ENCODE peak calls at places on chromosomes 4 and X, in four cellular contexts. P is left lung, G is stomach, N is psoas muscle. H is an unnamed sample. For H3K9me3, the result is how much of the 10 kb centered on the place peaks cover.

GRCh38 chr4:168864831-168865541 is 145.1 kb downstream of the CBR4 start:
- DNase-seq in P (no peak), G (no peak), N (no peak), H (no peak)

GRCh38 chr4:21001490-21001889 is 301.2 kb downstream of the PACRGL start:
- DNase-seq in P (no peak), G (no peak), N (no peak), H (no peak)

GRCh38 chrX:126820700-126821420 is 1.3 kb downstream of the PRR32 start:
- DNase-seq in P (no peak), G (no peak), N (no peak), H (no peak)

GRCh38 chr4:5198586-5198985 is 147.3 kb downstream of the STK32B start:
- DNase-seq in P (no peak), G (no peak), N (no peak), H (no peak)

GRCh38 chrX:150269613-150270254 is 93.4 kb upstream of the MAMLD1 start:
- DNase-seq in P (no peak), G (peak), N (no peak), H (no peak)

GRCh38 chr4:104425948-104426347 is 68.7 kb downstream of the CXXC4 start:
- DNase-seq in P (no peak), G (no peak), N (no peak), H (no peak)

GRCh38 chrX:24153175-24153795 is 3.8 kb downstream of the ZFX start:
- DNase-seq in P (no peak), G (no peak), N (no peak), H (no peak)

GRCh38 chrX:47751670-47752069 is 85.0 kb upstream of the ZNF81 start:
- DNase-seq in P (peak), G (peak), N (peak), H (peak)

GRCh38 chr4:158285429-158286216 is 75.3 kb downstream of the TMEM144 start:
- DNase-seq in P (no peak), G (no peak), N (no peak), H (no peak)

GRCh38 chrX:27728291-27728690 is 79.5 kb upstream of the MAGEB10 start:
- DNase-seq in P (no peak), G (no peak), N (no peak), H (no peak)

GRCh38 chr4:385934-386707 is 48.5 kb downstream of the ZNF141 start:
- DNase-seq in P (no peak), G (no peak), N (no peak), H (no peak)

GRCh38 chrX:48617542-48618340 is 20.4 kb downstream of the WDR13 start:
- DNase-seq in P (no peak), G (no peak), N (no peak), H (no peak)

GRCh38 chr4:173414456-173414855 is 15.5 kb upstream of the SCRG1 start:
- DNase-seq in P (no peak), G (no peak), N (no peak), H (no peak)

GRCh38 chr4:36111180-36111579 is 133.1 kb downstream of the ARAP2 start:
- DNase-seq in P (no peak), G (no peak), N (no peak), H (no peak)

GRCh38 chrX:101657495-101657894 is 2.2 kb downstream of the ARMCX2 start:
- DNase-seq in P (no peak), G (no peak), N (no peak), H (no peak)

GRCh38 chr4:26015906-26016305 is 101.9 kb downstream of the SMIM20 start:
- DNase-seq in P (no peak), G (no peak), N (no peak), H (no peak)

GRCh38 chr4:55931043-55931442 is 17.7 kb upstream of the CEP135 start:
- DNase-seq in P (no peak), G (no peak), N (no peak), H (no peak)

GRCh38 chrX:17737707-17738001 is 361 bp downstream of the SCML1 start:
- DNase-seq in P (no peak), G (no peak), N (no peak), H (no peak)

GRCh38 chr4:158729716-158730559 is 6.7 kb upstream of the PPID start:
- DNase-seq in P (peak), G (peak), N (peak), H (peak)

GRCh38 chrX:68114573-68115199 is 318.6 kb downstream of the OPHN1 start:
- DNase-seq in P (no peak), G (no peak), N (no peak), H (no peak)

GRCh38 chr4:78414116-78414515 is 137.5 kb upstream of the ANXA3 start:
- DNase-seq in P (no peak), G (no peak), N (no peak), H (no peak)

GRCh38 chr4:78417603-78418002 is 134.0 kb upstream of the ANXA3 start:
- DNase-seq in P (no peak), G (no peak), N (no peak), H (no peak)
- H3K27ac ChIP-seq in P (no peak), G (no peak), N (no peak), H (no peak)

GRCh38 chrX:154734101-154734781 is 16.6 kb downstream of the GAB3 start:
- DNase-seq in P (peak), G (no peak), N (no peak), H (no peak)
- TF ChIP-seq CTCF in P (no peak), G (no peak), N (no peak), H (no peak)

GRCh38 chr4:22986881-22987280 is 294.1 kb downstream of the GBA3 start:
- DNase-seq in P (no peak), G (no peak), N (no peak), H (no peak)

GRCh38 chr4:22986262-22986661 is 293.5 kb downstream of the GBA3 start:
- DNase-seq in P (no peak), G (no peak), N (no peak), H (no peak)

GRCh38 chr4:22987861-22988260 is 295.1 kb downstream of the GBA3 start:
- DNase-seq in P (no peak), G (no peak), N (no peak), H (no peak)

GRCh38 chr4:22991576-22991975 is 298.8 kb downstream of the GBA3 start:
- DNase-seq in P (no peak), G (no peak), N (no peak), H (no peak)

DNA sequence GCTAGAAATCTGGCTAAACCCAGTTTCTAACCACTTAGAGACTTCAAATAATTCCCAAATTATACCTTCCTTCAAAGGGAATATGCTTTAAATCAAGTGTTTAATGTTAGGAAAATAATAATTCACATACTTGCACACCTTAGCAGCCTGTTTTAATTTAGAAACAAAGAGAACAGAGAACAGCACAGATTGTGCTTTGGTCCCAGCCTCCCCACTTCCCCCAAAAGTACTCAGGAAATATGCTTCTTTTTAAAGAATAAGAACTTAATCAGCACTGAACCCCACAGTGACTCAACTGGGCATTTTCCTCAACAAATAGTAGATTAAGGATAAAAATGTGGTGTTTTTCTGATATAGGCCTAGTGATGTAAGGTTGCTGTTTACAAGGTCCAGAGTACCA is 295.8 kb downstream of the GBA3 start:
- DNase-seq in P (no peak), G (no peak), N (no peak), H (no peak)
- H3K9me3 ChIP-seq in P (under half), G (under half), N (under half), H (under half)

GRCh38 chr4:139145552-139145932 is 31.5 kb downstream of the ELF2 start:
- DNase-seq in P (no peak), G (no peak), N (no peak), H (no peak)

GRCh38 chr4:139142097-139142496 is 34.9 kb downstream of the ELF2 start:
- DNase-seq in P (no peak), G (no peak), N (no peak), H (no peak)

GRCh38 chr4:139144911-139145551 is 32.0 kb downstream of the ELF2 start:
- DNase-seq in P (no peak), G (peak), N (no peak), H (no peak)

GRCh38 chr4:139144161-139144859 is 32.7 kb downstream of the ELF2 start:
- DNase-seq in P (peak), G (peak), N (peak), H (no peak)

GRCh38 chr4:139142980-139143379 is 34.0 kb downstream of the ELF2 start:
- DNase-seq in P (no peak), G (no peak), N (no peak), H (no peak)
- H3K27ac ChIP-seq in P (no peak), G (no peak), N (peak), H (no peak)

GRCh38 chr4:40881851-40882250 is 132.1 kb downstream of the NSUN7 start:
- DNase-seq in P (no peak), G (no peak), N (no peak), H (no peak)
- TF ChIP-seq CTCF in P (no peak), G (no peak), N (no peak), H (no peak)

DNA sequence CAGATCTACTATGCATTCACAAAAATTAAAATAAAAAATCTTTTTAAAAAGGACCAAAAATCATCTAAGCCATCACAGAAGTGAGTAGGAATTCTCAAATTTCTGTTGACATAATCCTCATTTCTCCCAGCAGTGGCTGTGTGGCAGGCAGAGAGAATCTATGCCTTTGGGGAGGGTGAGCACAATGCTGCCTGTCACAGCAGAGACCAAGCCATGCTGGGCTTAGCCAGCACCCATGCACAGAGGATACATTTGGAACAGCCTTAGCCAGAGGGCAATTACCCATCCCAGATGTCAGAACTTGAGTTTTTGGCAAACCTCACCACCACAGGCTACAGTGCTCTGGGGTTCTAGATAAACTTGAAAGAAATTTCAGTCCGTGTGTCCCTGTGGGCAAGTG is 1274.8 kb upstream of the ADGRL3 start:
- DNase-seq in P (no peak), G (no peak), N (no peak), H (no peak)
- H3K9me3 ChIP-seq in P (under half), G (under half), N (under half), H (under half)

H was measured in CD4-positive, alpha-beta T cell.